ENCODE peak calls at places on chromosomes 13 and 19, in ten cellular contexts. I is CD8-positive, alpha-beta memory T cell; Z is CD4-positive, alpha-beta memory T cell; S is heart left ventricle; P is hepatocyte; R is GM23248; H is stomach; J is CD8-positive, alpha-beta T cell; F is tibial artery; K is psoas muscle. X is an unnamed sample.

GRCh38 chr19:46927106-46927505 is 66.3 kb downstream of the ARHGAP35 start:
- DNase-seq in I (no peak), Z (no peak), S (no peak), P (no peak), R (no peak), H (no peak), J (no peak), F (no peak), K (no peak), X (no peak)

GRCh38 chr13:59531571-59532091 is 632.1 kb downstream of the DIAPH3 start:
- DNase-seq in I (peak; percentile 10), Z (no peak), S (peak; percentile 90), P (peak; percentile 84), R (peak; percentile 67), H (peak; percentile 67), J (no peak), F (peak; percentile 83), K (peak; percentile 67), X (peak; percentile 61)

GRCh38 chr13:59673301-59673700 is 490.4 kb downstream of the DIAPH3 start:
- DNase-seq in I (no peak), Z (no peak), S (no peak), P (no peak), R (no peak), H (no peak), J (no peak), F (no peak), K (no peak), X (no peak)

GRCh38 chr13:55792544-55793178 is 1348.1 kb upstream of the PRR20A start:
- DNase-seq in I (no peak), Z (no peak), S (no peak), P (no peak), R (no peak), H (no peak), J (no peak), F (no peak), K (no peak), X (no peak)

GRCh38 chr13:80030491-80030890 is 310.4 kb downstream of the SPRY2 start:
- DNase-seq in I (no peak), Z (no peak), S (no peak), P (no peak), R (peak; percentile 38), H (no peak), J (no peak), F (no peak), K (no peak), X (peak; percentile 49)

GRCh38 chr19:15248648-15249559 is 16.7 kb upstream of the EPHX3 start:
- DNase-seq in I (no peak), Z (no peak), S (peak; percentile 92), P (peak; percentile 69), R (peak; percentile 98), H (peak; percentile 76), J (no peak), F (peak; percentile 94), K (peak; percentile 89), X (peak; percentile 64)

GRCh38 chr13:51276684-51277083 is 54.5 kb downstream of the FAM124A start:
- DNase-seq in I (no peak), Z (no peak), S (no peak), P (peak; percentile 38), R (no peak), H (no peak), J (no peak), F (no peak), K (no peak), X (no peak)

GRCh38 chr19:17339088-17339741 is 1.9 kb downstream of the GTPBP3 start:
- DNase-seq in I (no peak), Z (no peak), S (no peak), P (no peak), R (no peak), H (no peak), J (no peak), F (no peak), K (no peak), X (no peak)

GRCh38 chr13:108154421-108154858 is 60.9 kb downstream of the LIG4 start:
- DNase-seq in I (no peak), Z (no peak), S (no peak), P (peak; percentile 81), R (no peak), H (peak; percentile 64), J (no peak), F (no peak), K (no peak), X (peak; percentile 76)

GRCh38 chr19:6274756-6275155 is 5.0 kb downstream of the MLLT1 start:
- DNase-seq in I (no peak), Z (no peak), S (no peak), P (no peak), R (peak; percentile 38), H (no peak), J (no peak), F (no peak), K (peak; percentile 60), X (no peak)

GRCh38 chr19:6273701-6274601 is 5.8 kb downstream of the MLLT1 start:
- DNase-seq in I (no peak), Z (no peak), S (peak; percentile 93), P (peak; percentile 62), R (peak; percentile 99), H (peak; percentile 83), J (no peak), F (peak; percentile 94), K (peak; percentile 90), X (peak; percentile 90)

GRCh38 chr19:6278051-6278450 is 1.7 kb downstream of the MLLT1 start:
- DNase-seq in I (no peak), Z (no peak), S (no peak), P (no peak), R (no peak), H (no peak), J (no peak), F (no peak), K (no peak), X (no peak)

GRCh38 chr19:6275170-6275744 is 4.5 kb downstream of the MLLT1 start:
- DNase-seq in I (no peak), Z (no peak), S (no peak), P (no peak), R (no peak), H (no peak), J (no peak), F (no peak), K (no peak), X (no peak)

GRCh38 chr19:6276447-6276846 is 3.3 kb downstream of the MLLT1 start:
- DNase-seq in I (no peak), Z (no peak), S (no peak), P (peak; percentile 43), R (peak; percentile 85), H (no peak), J (no peak), F (peak; percentile 89), K (peak; percentile 75), X (peak; percentile 54)
- H3K27ac ChIP-seq in I (peak overlapping the region; percentile 59), Z (no peak overlapping the region), S (no peak overlapping the region), P (peak overlapping the region; percentile 94), R (peak overlapping the region; percentile 97), H (peak overlapping the region; percentile 81), J (no peak overlapping the region), F (peak overlapping the region; percentile 82), K (peak overlapping the region; percentile 94), X (no peak overlapping the region)

DNA sequence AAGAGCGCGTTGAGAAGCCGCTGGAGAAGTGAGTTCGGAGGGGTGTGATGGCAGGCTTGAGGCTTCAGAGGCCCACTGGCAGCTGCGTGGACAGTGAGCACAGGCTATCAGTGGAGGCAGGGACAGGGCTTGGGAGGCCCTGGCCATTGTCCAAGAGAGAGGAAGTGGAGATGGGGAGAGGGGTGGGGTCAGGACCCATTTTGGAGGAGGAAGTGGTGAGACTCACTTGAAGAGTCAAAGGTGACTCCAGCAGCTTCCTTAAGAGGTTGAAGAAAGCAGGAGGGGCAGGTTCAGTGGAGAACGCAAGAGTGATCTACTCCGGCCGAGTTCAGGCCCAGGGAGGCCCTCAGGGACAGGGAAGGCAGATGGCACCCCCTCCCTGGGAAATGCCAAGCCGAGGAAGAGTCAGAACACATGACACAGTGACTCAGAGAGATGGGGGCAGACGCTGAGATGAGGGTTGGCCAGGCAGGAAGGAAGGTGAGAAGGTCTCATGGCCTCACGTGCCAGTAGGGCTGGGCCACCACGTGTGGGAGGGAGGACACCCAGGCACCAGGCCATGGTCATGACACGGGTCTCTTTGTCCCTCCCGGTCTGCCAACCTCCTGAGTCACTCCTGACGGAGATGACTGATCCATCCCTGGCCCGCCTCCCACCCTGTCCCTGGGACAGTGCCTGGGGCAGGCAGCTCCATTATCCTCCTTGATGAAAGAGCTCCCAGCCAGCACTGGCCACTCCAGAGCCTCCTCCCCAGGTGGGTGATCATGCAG is 10.1 kb upstream of the CD22 start:
- DNase-seq in I (no peak), Z (no peak), S (peak; percentile 75), P (no peak), R (peak; percentile 97), H (peak; percentile 32), J (no peak), F (peak; percentile 62), K (peak; percentile 72), X (peak; percentile 70)
- H3K4me1 ChIP-seq in I (no peaks in the 10 kb centered on the region), Z (peaks cover 6% of the 10 kb centered on the region), S (no peaks in the 10 kb centered on the region), P (peaks cover 6% of the 10 kb centered on the region), R (peaks cover 10% of the 10 kb centered on the region), H (no peaks in the 10 kb centered on the region), J (no peaks in the 10 kb centered on the region), F (no peaks in the 10 kb centered on the region), K (no peaks in the 10 kb centered on the region), X (peaks cover 7% of the 10 kb centered on the region)

GRCh38 chr19:42229263-42229854 is 9.2 kb downstream of the ZNF526 start:
- DNase-seq in I (no peak), Z (peak; percentile 16), S (no peak), P (no peak), R (no peak), H (no peak), J (no peak), F (no peak), K (no peak), X (no peak)
- H3K27ac ChIP-seq in I (no peak overlapping the region), Z (peak overlapping the region; percentile 21), S (no peak overlapping the region), P (peak overlapping the region; percentile 37), R (peak overlapping the region; percentile 40), H (no peak overlapping the region), J (no peak overlapping the region), F (no peak overlapping the region), K (no peak overlapping the region), X (no peak overlapping the region)

DNA sequence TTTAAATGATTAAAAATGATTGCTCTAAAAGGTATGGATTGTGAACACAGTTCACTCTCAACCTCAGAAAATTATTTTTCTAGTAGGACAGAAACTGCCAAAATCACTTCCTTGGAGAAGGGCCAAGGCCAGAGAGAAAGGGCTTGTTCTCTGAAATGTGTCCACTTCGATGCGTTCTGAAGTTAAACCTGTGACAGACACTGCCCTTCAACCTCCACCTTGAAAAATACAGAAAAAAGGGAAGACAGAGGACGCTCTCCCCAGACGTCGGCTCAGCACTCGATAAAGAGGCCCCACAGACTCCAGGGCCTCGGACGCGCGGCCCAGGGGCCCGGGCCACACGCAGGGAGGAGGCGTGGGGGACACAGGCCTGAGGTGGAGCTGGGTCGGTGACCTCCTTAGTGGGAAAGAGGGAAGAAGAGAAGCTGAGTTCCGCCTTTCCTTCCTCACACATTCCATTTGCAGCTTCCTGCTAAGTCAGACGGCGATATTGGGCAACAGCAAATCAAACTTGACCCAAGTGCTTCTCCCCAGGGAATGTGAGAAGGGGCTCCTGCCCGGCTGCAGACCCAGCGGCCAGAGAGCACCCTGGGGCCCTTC is 63.6 kb downstream of the RASA3 start:
- DNase-seq in I (no peak), Z (peak; percentile 29), S (peak; percentile 46), P (no peak), R (peak; percentile 86), H (no peak), J (no peak), F (peak; percentile 51), K (no peak), X (no peak)
- H3K4me1 ChIP-seq in I (peaks cover 54% of the 10 kb centered on the region), Z (peaks cover 55% of the 10 kb centered on the region), S (peaks cover 6% of the 10 kb centered on the region), P (peaks cover 25% of the 10 kb centered on the region), R (peaks cover 48% of the 10 kb centered on the region), H (peaks cover 51% of the 10 kb centered on the region), J (peaks cover 54% of the 10 kb centered on the region), F (peaks cover 52% of the 10 kb centered on the region), K (peaks cover 46% of the 10 kb centered on the region), X (peaks cover 3% of the 10 kb centered on the region)

X was measured in lung.